ENCODE peak calls at places on chromosomes 3 and 15, in six cellular contexts. I is tibial artery, D is foreskin fibroblast, K is mesothelial cell of epicardium, R is PC-3, T is heart left ventricle. V is an unnamed sample.
A peak's percentile ranks its signal among the peaks of the same experiment; 100 is the strongest.

GRCh38 chr3:134749174-134749573 is 45.9 kb upstream of the EPHB1 start:
- DNase-seq in T (no peak), K (no peak), D (no peak), R (no peak), I (no peak), V (no peak)

GRCh38 chr3:126033051-126033745 is 50.7 kb downstream of the SLC41A3 start:
- DNase-seq in D (no peak), T (no peak), R (no peak), I (no peak), K (no peak), V (no peak)

GRCh38 chr15:93438310-93438709 is 349.3 kb upstream of the RGMA start:
- DNase-seq in K (no peak), R (no peak), I (no peak), D (no peak), T (no peak), V (no peak)

GRCh38 chr15:74222231-74222511 is 14.0 kb upstream of the CCDC33 start:
- DNase-seq in D (no peak), K (no peak), T (no peak), R (no peak), I (no peak), V (no peak)

GRCh38 chr15:57611938-57612337 is 20.2 kb downstream of the MYZAP start:
- DNase-seq in R (peak; percentile 84), K (no peak), T (no peak), I (no peak), D (peak; percentile 58), V (no peak)

GRCh38 chr3:48125026-48125704 is 63.1 kb downstream of the CDC25A start:
- DNase-seq in R (no peak), K (no peak), I (no peak), T (no peak), D (peak; percentile 39), V (no peak)

GRCh38 chr3:160133757-160134156 is 91.5 kb upstream of the C3orf80 start:
- DNase-seq in R (peak; percentile 62), I (no peak), T (no peak), D (no peak), K (no peak), V (no peak)

GRCh38 chr3:20999661-21000060 is 751.3 kb downstream of the ZNF385D start:
- DNase-seq in D (no peak), T (no peak), R (peak; percentile 6), I (no peak), K (no peak), V (no peak)

GRCh38 chr15:29935296-29936020 is 113.2 kb upstream of the TJP1 start:
- DNase-seq in I (no peak), D (peak; percentile 56), T (no peak), R (peak; percentile 59), K (no peak), V (no peak)

GRCh38 chr3:174342941-174343431 is 516.1 kb upstream of the NAALADL2 start:
- DNase-seq in T (no peak), I (no peak), K (no peak), D (peak; percentile 68), R (no peak), V (no peak)
- TF ChIP-seq CTCF in T (no peak), I (no peak), K (no peak), D (no peak), R (no peak), V (no peak)

GRCh38 chr3:170848294-170848917 is 21.6 kb downstream of the RPL22L1 start:
- DNase-seq in K (no peak), R (peak; percentile 75), D (no peak), I (no peak), T (no peak), V (no peak)
- TF ChIP-seq CTCF in K (no peak), R (peak; percentile 83), D (peak; percentile 8), I (no peak), T (peak; percentile 50), V (peak; percentile 49)

DNA sequence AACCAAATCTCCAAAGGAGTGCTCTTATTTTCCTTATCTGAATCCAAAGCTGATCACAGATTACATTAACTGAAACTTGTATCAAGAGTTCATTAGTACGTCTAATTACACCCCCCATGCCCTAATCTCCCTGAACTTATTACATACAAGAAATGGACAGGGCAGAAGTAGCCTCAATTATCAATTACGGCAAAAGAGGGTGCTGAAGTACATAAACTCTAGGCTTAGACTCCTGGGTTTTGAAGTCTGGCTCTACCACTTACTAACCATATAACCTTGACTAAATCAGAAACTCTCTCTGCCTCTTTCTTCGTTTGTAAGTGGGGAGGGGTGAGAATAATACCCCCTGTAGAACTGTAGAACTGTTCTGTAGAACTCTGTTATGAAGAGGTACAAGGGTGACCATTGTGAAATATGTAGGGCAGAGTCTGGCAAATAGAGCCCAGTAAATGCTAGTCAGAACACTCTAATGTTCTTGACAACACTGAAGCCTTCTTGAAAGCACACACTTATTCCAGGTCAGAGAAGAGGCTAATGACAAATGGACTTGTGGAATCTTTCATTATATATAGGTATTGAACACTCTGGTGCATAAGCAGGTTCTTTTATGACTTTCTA is 19.6 kb upstream of the OR5K4 start:
- DNase-seq in T (no peak), K (no peak), I (no peak), R (no peak), D (no peak), V (no peak)
- TF ChIP-seq CTCF in T (no peak), K (no peak), I (no peak), R (no peak), D (no peak), V (no peak)

GRCh38 chr3:170078620-170079281 is 41.0 kb downstream of the GPR160 start:
- DNase-seq in T (no peak), D (no peak), R (peak; percentile 22), I (no peak), K (no peak), V (no peak)
- TF ChIP-seq CTCF in T (no peak), D (no peak), R (peak; percentile 49), I (no peak), K (no peak), V (no peak)

DNA sequence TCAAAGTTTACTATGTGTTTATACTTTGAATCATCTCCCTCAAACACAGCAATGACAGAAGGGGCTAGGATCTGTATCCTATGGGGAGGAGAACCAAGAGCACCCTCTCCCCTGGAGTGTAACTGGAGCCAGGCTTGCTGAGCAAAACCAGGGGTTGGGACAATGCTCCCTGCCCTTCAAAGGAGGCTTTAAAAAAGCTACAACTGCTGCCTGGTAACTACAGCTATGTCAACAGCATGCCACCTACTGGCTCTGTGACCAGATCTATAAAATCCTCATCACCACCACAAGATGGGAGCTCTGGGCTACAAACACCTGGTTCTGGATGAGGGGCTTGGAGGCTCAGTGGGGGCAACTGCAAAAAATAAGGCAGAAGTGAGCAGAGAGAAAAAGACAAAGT is 61.9 kb downstream of the ANO10 start:
- DNase-seq in K (no peak), R (peak; percentile 52), T (no peak), I (no peak), D (peak; percentile 10), V (no peak)
- TF ChIP-seq CTCF in K (no peak), R (peak; percentile 51), T (no peak), I (no peak), D (no peak), V (no peak)

DNA sequence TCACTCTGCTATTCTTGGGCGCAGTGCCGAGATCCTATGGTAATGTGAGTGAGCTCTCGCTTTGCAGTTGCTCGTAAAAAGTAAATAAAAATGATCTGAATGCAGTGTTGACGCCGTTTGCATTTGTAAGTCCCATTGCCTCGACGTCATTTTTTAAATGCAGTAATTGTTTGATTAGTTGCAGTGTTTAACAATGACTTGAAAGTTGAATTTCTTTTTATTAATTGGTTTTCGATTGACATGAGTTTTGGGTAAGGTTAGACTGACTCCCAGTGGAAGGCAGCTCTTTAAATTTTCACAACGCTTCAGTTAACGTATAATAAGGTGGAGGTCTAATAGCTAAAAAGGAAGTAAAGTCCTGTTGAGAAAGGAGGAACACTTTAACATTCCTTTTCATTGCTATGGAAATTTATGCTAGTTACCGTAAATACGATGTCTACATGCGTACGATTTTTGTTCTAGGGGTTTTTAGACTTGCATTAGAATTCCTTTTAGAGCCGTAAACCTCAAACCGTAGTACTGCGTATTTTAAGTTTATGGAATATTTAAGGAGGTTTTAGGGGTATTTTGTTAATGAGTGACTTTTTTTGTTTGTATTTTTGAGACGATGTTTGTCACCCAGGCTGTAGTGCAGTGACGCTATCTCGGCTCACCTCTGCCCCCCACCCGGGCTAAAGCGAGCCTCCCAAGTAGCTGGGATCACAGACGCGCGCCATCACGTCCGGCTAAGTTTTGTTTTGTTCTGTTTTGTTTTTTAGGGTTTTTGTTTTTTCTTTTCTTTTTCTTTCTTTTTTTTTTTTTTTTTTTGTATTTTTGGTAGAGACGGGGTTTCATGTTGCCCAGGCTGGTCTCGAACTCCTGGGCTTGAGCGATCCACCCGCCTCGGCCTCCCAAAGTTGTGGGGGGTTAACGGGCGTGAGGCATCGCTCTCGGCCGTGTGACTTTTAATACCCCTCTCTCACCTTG is 1.4 kb downstream of the MORF4L1 start:
- DNase-seq in T (no peak), D (peak; percentile 47), I (no peak), R (peak; percentile 24), K (no peak), V (no peak)
- TF ChIP-seq CTCF in T (peak; percentile 0), D (no peak), I (no peak), R (no peak), K (no peak), V (peak; percentile 18)

GRCh38 chr3:106830334-106830733 is 546.9 kb upstream of the CCDC54 start:
- DNase-seq in K (no peak), T (no peak), I (no peak), R (no peak), D (no peak), V (no peak)
- TF ChIP-seq CTCF in K (no peak), T (no peak), I (no peak), R (no peak), D (no peak), V (no peak)

GRCh38 chr15:68230157-68231100 is 901 bp upstream of the CLN6 start:
- DNase-seq in I (peak; percentile 66), R (peak; percentile 3), T (no peak), D (peak; percentile 62), K (no peak), V (no peak)

GRCh38 chr15:68227806-68228142 is 1.8 kb downstream of the CLN6 start:
- DNase-seq in R (no peak), I (peak; percentile 60), K (no peak), T (no peak), D (no peak), V (no peak)

GRCh38 chr15:68229386-68230156 is at the start of gene CLN6:
- DNase-seq in R (peak; percentile 71), D (peak; percentile 94), T (peak; percentile 91), I (peak; percentile 89), K (peak; percentile 72), V (peak; percentile 69)

GRCh38 chr15:68228143-68228970 is 1.2 kb downstream of the CLN6 start:
- DNase-seq in R (peak; percentile 9), K (no peak), T (no peak), D (peak; percentile 35), I (peak; percentile 58), V (no peak)

DNA sequence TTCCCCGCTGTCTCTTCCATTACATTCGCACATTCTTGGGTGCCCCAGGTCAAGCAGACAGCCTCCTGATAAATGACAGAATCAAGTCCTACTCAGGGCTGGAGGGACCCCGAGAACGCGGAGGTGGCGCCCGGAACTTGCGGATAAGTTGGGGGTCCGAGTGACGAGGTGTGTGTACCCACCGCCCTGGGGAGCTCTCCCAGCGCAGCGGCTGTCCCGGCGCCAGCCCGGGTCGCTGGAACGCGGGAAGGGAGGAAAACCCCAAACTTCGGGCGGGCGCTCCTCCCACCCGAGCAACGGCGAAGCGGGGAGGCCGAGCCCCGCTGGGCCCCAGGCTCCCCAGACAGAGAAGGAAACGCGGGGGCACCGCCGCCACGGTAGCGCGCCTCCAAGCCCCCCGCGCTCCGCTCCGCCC is 550 bp downstream of the CLN6 start:
- DNase-seq in K (no peak), T (no peak), R (no peak), D (no peak), I (peak; percentile 70), V (no peak)
- TF ChIP-seq CTCF in K (no peak), T (no peak), R (no peak), D (no peak), I (no peak), V (no peak)

V was measured in CD14-positive monocyte.